ENCODE peak calls at places on chromosomes 4 and X, in seven cellular contexts. P is GM18507; D is T-helper 9 cell; V is M059J; U is DMS 273 treated with DMSO at 0.1 percent for 48 hours; A is stimulated activated CD8-positive, alpha-beta memory T cell treated with anti-CD3 and anti-CD28 coated beads, Interleukin-4, amount 100 ng/mL, for 1 hour; G is stromal cell of bone marrow. E is an unnamed sample.

GRCh38 chr4:183261953-183262775 is 57.9 kb downstream of the CLDN22 start:
- DNase-seq in P (peak; percentile 38), D (peak; percentile 67), V (peak; percentile 71), U (no peak), A (peak; percentile 47), G (peak; percentile 59), E (peak; percentile 80)

GRCh38 chr4:157080605-157081004 is 4.7 kb downstream of the GLRB start:
- DNase-seq in P (no peak), D (no peak), V (no peak), U (no peak), A (no peak), G (no peak), E (no peak)

GRCh38 chr4:54064317-54065275 is at the start of gene CHIC2:
- DNase-seq in P (peak; percentile 86), D (peak; percentile 96), V (peak; percentile 87), U (peak; percentile 68), A (peak; percentile 91), G (peak; percentile 87), E (peak; percentile 94)

GRCh38 chr4:1094336-1094690 is 19.1 kb downstream of the RNF212 start:
- DNase-seq in P (no peak), D (no peak), V (no peak), U (no peak), A (no peak), G (no peak), E (no peak)

GRCh38 chr4:127048371-127049085 is 584.2 kb upstream of the INTU start:
- DNase-seq in P (no peak), D (no peak), V (no peak), U (no peak), A (no peak), G (no peak), E (peak; percentile 27)

GRCh38 chr4:105896984-105897760 is 1.9 kb downstream of the NPNT start:
- DNase-seq in P (no peak), D (no peak), V (no peak), U (no peak), A (no peak), G (no peak), E (no peak)

GRCh38 chr4:151219091-151219490 is 57.9 kb upstream of the PRSS48 start:
- DNase-seq in P (no peak), D (no peak), V (no peak), U (no peak), A (no peak), G (no peak), E (no peak)

GRCh38 chrX:39493168-39493567 is 604.6 kb downstream of the BCOR start:
- DNase-seq in P (no peak), D (no peak), V (no peak), U (no peak), A (no peak), G (no peak), E (no peak)

GRCh38 chr4:15744016-15744415 is 34.1 kb upstream of the CD38 start:
- DNase-seq in P (no peak), D (no peak), V (peak; percentile 5), U (no peak), A (no peak), G (no peak), E (peak; percentile 59)

GRCh38 chrX:134849390-134849789 is 141.4 kb upstream of the SMIM10 start:
- DNase-seq in P (no peak), D (no peak), V (peak; percentile 76), U (no peak), A (no peak), G (no peak), E (peak; percentile 64)

GRCh38 chr4:6327220-6327917 is 57.7 kb downstream of the WFS1 start:
- DNase-seq in P (peak; percentile 73), D (peak; percentile 75), V (peak; percentile 62), U (no peak), A (peak; percentile 69), G (peak; percentile 27), E (peak; percentile 71)

GRCh38 chr4:167219090-167219489 is 15.2 kb downstream of the SPOCK3 start:
- DNase-seq in P (no peak), D (no peak), V (no peak), U (no peak), A (no peak), G (no peak), E (no peak)

GRCh38 chr4:77193511-77194236 is 36.7 kb downstream of the CCNG2 start:
- DNase-seq in P (peak; percentile 79), D (peak; percentile 38), V (no peak), U (no peak), A (peak; percentile 56), G (no peak), E (no peak)

GRCh38 chr4:7167706-7168105 is 24.6 kb upstream of the SORCS2 start:
- DNase-seq in P (no peak), D (no peak), V (no peak), U (no peak), A (no peak), G (no peak), E (no peak)

GRCh38 chr4:177267911-177268310 is 41.8 kb upstream of the NEIL3 start:
- DNase-seq in P (no peak), D (no peak), V (no peak), U (no peak), A (no peak), G (no peak), E (no peak)

GRCh38 chr4:173371292-173372192 is 788 bp downstream of the SAP30 start:
- DNase-seq in P (no peak), D (peak; percentile 30), V (peak; percentile 72), U (no peak), A (no peak), G (peak; percentile 56), E (peak; percentile 81)

GRCh38 chrX:9676311-9676710 is 89.3 kb downstream of the GPR143 start:
- DNase-seq in P (no peak), D (no peak), V (no peak), U (no peak), A (no peak), G (no peak), E (peak; percentile 88)

GRCh38 chrX:69522052-69522451 is 17.9 kb downstream of the NALF2 start:
- DNase-seq in P (no peak), D (no peak), V (no peak), U (no peak), A (no peak), G (no peak), E (no peak)

GRCh38 chr4:87527446-87528240 is 1.5 kb downstream of the SPARCL1 start:
- DNase-seq in P (no peak), D (no peak), V (no peak), U (no peak), A (no peak), G (no peak), E (no peak)

GRCh38 chr4:139209470-139210063 is 32.5 kb upstream of the ELF2 start:
- DNase-seq in P (no peak), D (no peak), V (no peak), U (no peak), A (no peak), G (no peak), E (no peak)

GRCh38 chr4:40685300-40685699 is 55.6 kb upstream of the RBM47 start:
- DNase-seq in P (no peak), D (no peak), V (peak; percentile 85), U (no peak), A (no peak), G (peak; percentile 19), E (peak; percentile 84)

GRCh38 chr4:83561381-83561780 is 25.5 kb downstream of the GPAT3 start:
- DNase-seq in P (no peak), D (no peak), V (peak; percentile 80), U (no peak), A (no peak), G (peak; percentile 59), E (peak; percentile 24)

GRCh38 chr4:72378901-72379300 is 190.1 kb downstream of the ADAMTS3 start:
- DNase-seq in P (no peak), D (no peak), V (no peak), U (no peak), A (no peak), G (no peak), E (no peak)

GRCh38 chr4:185196437-185196836 is 7.4 kb downstream of the CFAP97 start:
- DNase-seq in P (no peak), D (no peak), V (peak; percentile 18), U (no peak), A (no peak), G (no peak), E (no peak)

GRCh38 chrX:1909419-1910206 is 294.8 kb downstream of the ASMT start:
- DNase-seq in P (no peak), D (no peak), V (no peak), U (no peak), A (no peak), G (no peak), E (peak; percentile 63)

GRCh38 chr4:150948710-150949109 is 66.4 kb downstream of the LRBA start:
- DNase-seq in P (no peak), D (no peak), V (no peak), U (no peak), A (no peak), G (no peak), E (no peak)

GRCh38 chrX:107673933-107674479 is 45.7 kb downstream of the PRPS1 start:
- DNase-seq in P (peak; percentile 42), D (peak; percentile 90), V (peak; percentile 59), U (no peak), A (peak; percentile 78), G (no peak), E (peak; percentile 15)

GRCh38 chrX:151902813-151903591 is 9.7 kb upstream of the MAGEA4 start:
- DNase-seq in P (no peak), D (no peak), V (peak; percentile 95), U (no peak), A (no peak), G (peak; percentile 71), E (peak; percentile 93)